ENCODE peak calls at places on chromosomes 3 and 15, in four cellular contexts. R is ELR; B is stimulated activated CD4-positive, alpha-beta T cell treated with anti-CD3 and anti-CD28 coated beads, TNF-alpha, amount 100 ng/mL, for 24 hours; T is DMS153. N is an unnamed sample.
A peak's percentile ranks its signal among the peaks of the same experiment; 100 is the strongest.

GRCh38 chr3:128775906-128776542 is 50.0 kb downstream of the RAB7A start:
- DNase-seq in R (no peak), B (no peak), T (no peak), N (no peak)

GRCh38 chr3:128402319-128402718 is 64.4 kb downstream of the DNAJB8 start:
- DNase-seq in B (no peak), R (no peak), T (no peak), N (no peak)

GRCh38 chr15:26773917-26774316 is 1.1 kb upstream of the GABRB3 start:
- DNase-seq in R (no peak), B (no peak), T (no peak), N (no peak)

GRCh38 chr3:52130966-52131637 is 23.1 kb downstream of the POC1A start:
- DNase-seq in T (no peak), R (no peak), B (no peak), N (no peak)

GRCh38 chr15:66169023-66169422 is 84.5 kb downstream of the MEGF11 start:
- DNase-seq in B (no peak), T (no peak), R (no peak), N (no peak)

GRCh38 chr3:187968883-187969580 is 184.9 kb upstream of the LPP start:
- DNase-seq in T (no peak), B (no peak), R (peak; percentile 76), N (no peak)

GRCh38 chr3:8767667-8768363 is 1.6 kb downstream of the OXTR start:
- DNase-seq in T (peak; percentile 60), B (no peak), R (peak; percentile 49), N (no peak)

GRCh38 chr3:86968224-86968932 is 22.6 kb downstream of the VGLL3 start:
- DNase-seq in R (no peak), T (no peak), B (no peak), N (no peak)

GRCh38 chr15:96358006-96358794 is 27.7 kb downstream of the NR2F2 start:
- DNase-seq in B (no peak), T (no peak), R (no peak), N (no peak)

GRCh38 chr3:131067983-131068382 is 41.3 kb downstream of the NEK11 start:
- DNase-seq in R (no peak), B (no peak), T (no peak), N (no peak)

GRCh38 chr15:37079726-37080125 is 20.6 kb downstream of the MEIS2 start:
- DNase-seq in T (no peak), R (no peak), B (no peak), N (no peak)

GRCh38 chr15:90915216-90915807 is 12.2 kb downstream of the MAN2A2 start:
- DNase-seq in T (no peak), R (no peak), B (no peak), N (peak; percentile 34)

GRCh38 chr3:138359549-138360271 is 11.3 kb downstream of the MRAS start:
- DNase-seq in B (no peak), R (no peak), T (no peak), N (no peak)

GRCh38 chr3:107987036-107987557 is 103.7 kb downstream of the CD47 start:
- DNase-seq in B (no peak), R (peak; percentile 96), T (peak; percentile 5), N (peak; percentile 72)

GRCh38 chr15:40246496-40247275 is 7.8 kb downstream of the PAK6 start:
- DNase-seq in T (no peak), B (no peak), R (no peak), N (peak; percentile 32)

GRCh38 chr3:183122257-183122932 is 23.1 kb upstream of the MCCC1 start:
- DNase-seq in T (peak; percentile 32), B (no peak), R (peak; percentile 73), N (no peak)

GRCh38 chr15:71577071-71577470 is 233.3 kb upstream of the NR2E3 start:
- DNase-seq in T (no peak), R (no peak), B (no peak), N (no peak)

GRCh38 chr3:125437631-125438435 is 62.7 kb upstream of the ZNF148 start:
- DNase-seq in B (peak; percentile 47), R (peak; percentile 63), T (no peak), N (peak; percentile 51)

GRCh38 chr3:183487896-183488295 is 59.5 kb upstream of the MCF2L2 start:
- DNase-seq in T (no peak), R (no peak), B (no peak), N (no peak)

N was measured in lower lobe of right lung.